ENCODE peak calls at places on chromosomes 3 and 15, in four cellular contexts. I is COR-L47; F is Right ventricle myocardium superior; S is effector CD4-positive, alpha-beta T cell. Y is an unnamed sample.

GRCh38 chr15:34582461-34583357 is 742 bp downstream of the GOLGA8B start:
- DNase-seq in I (no peak), F (peak), S (peak), Y (peak)

GRCh38 chr3:113070226-113071220 is 79.7 kb downstream of the GTPBP8 start:
- DNase-seq in I (no peak), F (no peak), S (no peak), Y (no peak)

GRCh38 chr3:5016218-5017161 is 37.3 kb downstream of the BHLHE40 start:
- DNase-seq in I (no peak), F (peak), S (peak), Y (no peak)

GRCh38 chr15:41564286-41564959 is 5.4 kb downstream of the TYRO3 start:
- DNase-seq in I (peak), F (peak), S (no peak), Y (peak)

GRCh38 chr3:62622553-62623174 is 249.3 kb upstream of the FEZF2 start:
- DNase-seq in I (peak), F (no peak), S (no peak), Y (peak)

GRCh38 chr3:24220859-24221657 is 273.6 kb downstream of the THRB start:
- DNase-seq in I (no peak), F (no peak), S (no peak), Y (no peak)

GRCh38 chr3:184321666-184322065 is 7.3 kb downstream of the EIF4G1 start:
- DNase-seq in I (no peak), F (no peak), S (no peak), Y (no peak)

GRCh38 chr3:177284383-177284881 is 87.2 kb upstream of the TBL1XR1 start:
- DNase-seq in I (no peak), F (peak), S (no peak), Y (no peak)

GRCh38 chr3:60610441-60611112 is 640.7 kb downstream of the FHIT start:
- DNase-seq in I (no peak), F (peak), S (no peak), Y (no peak)